ENCODE peak calls at places on chromosomes 16 and 17, in eight cellular contexts. E is GM23248, K is OCI-LY7, V is PC-3, W is osteoblast, Q is H9, O is GM12878, D is astrocyte. R is an unnamed sample. For H3K79me2 and H3K9me3, the result is how much of the 10 kb centered on the place peaks cover.

GRCh38 chr17:9003355-9004131 is 17.8 kb upstream of the NTN1 start:
- DNase-seq in E (peak), K (no peak), V (no peak), W (peak), Q (peak), O (no peak), D (no peak), R (no peak)

GRCh38 chr17:9611557-9611956 is 33.8 kb upstream of the USP43 start:
- DNase-seq in E (no peak), K (no peak), V (no peak), W (no peak), Q (no peak), O (no peak), D (no peak), R (no peak)

GRCh38 chr17:13734880-13735279 is 133.2 kb upstream of the HS3ST3A1 start:
- DNase-seq in E (no peak), K (no peak), V (no peak), W (no peak), Q (no peak), O (no peak), D (no peak), R (no peak)

GRCh38 chr17:47663997-47664941 is 14.6 kb downstream of the KPNB1 start:
- DNase-seq in E (peak), K (peak), V (peak), W (peak), Q (peak), O (peak), D (peak), R (peak)

GRCh38 chr17:17303010-17303846 is at the start of gene NT5M:
- DNase-seq in E (peak), K (peak), V (peak), W (peak), Q (peak), O (no peak), D (peak), R (peak)

GRCh38 chr16:20865420-20866126 is 34.6 kb downstream of the DCUN1D3 start:
- DNase-seq in E (peak), K (no peak), V (peak), W (peak), Q (no peak), O (peak), D (peak), R (no peak)

GRCh38 chr17:49436174-49436573 is 21.5 kb upstream of the PHB1 start:
- DNase-seq in E (no peak), K (no peak), V (no peak), W (no peak), Q (no peak), O (no peak), D (no peak), R (no peak)

GRCh38 chr17:42928714-42929496 is 28.3 kb downstream of the G6PC1 start:
- DNase-seq in E (peak), K (peak), V (peak), W (peak), Q (peak), O (peak), D (peak), R (peak)

GRCh38 chr17:60392845-60393702 is 1.1 kb upstream of the USP32 start:
- DNase-seq in E (peak), K (peak), V (peak), W (peak), Q (no peak), O (peak), D (peak), R (peak)

GRCh38 chr17:41812176-41813038 is at the start of gene FKBP10:
- DNase-seq in E (peak), K (peak), V (peak), W (peak), Q (peak), O (no peak), D (peak), R (peak)

GRCh38 chr16:28623172-28623711 is 13.4 kb upstream of the SULT1A1 start:
- DNase-seq in E (peak), K (peak), V (peak), W (peak), Q (peak), O (no peak), D (no peak), R (peak)

GRCh38 chr17:42347198-42347597 is 41.0 kb downstream of the STAT3 start:
- DNase-seq in E (peak), K (no peak), V (no peak), W (peak), Q (no peak), O (no peak), D (peak), R (no peak)

GRCh38 chr17:28613916-28614315 is at the start of gene RSKR:
- DNase-seq in E (peak), K (no peak), V (no peak), W (no peak), Q (no peak), O (no peak), D (no peak), R (no peak)

GRCh38 chr16:88759245-88759975 is 25.6 kb downstream of the PIEZO1 start:
- DNase-seq in E (no peak), K (no peak), V (no peak), W (no peak), Q (peak), O (no peak), D (no peak), R (peak)

GRCh38 chr17:82320140-82320840 is 2.9 kb upstream of the CD7 start:
- DNase-seq in E (no peak), K (no peak), V (no peak), W (peak), Q (no peak), O (no peak), D (no peak), R (no peak)

GRCh38 chr16:6483634-6484033 is 849.0 kb upstream of the RBFOX1 start:
- DNase-seq in E (no peak), K (no peak), V (no peak), W (no peak), Q (peak), O (no peak), D (no peak), R (no peak)

GRCh38 chr16:57477531-57478202 is 8.6 kb downstream of the DOK4 start:
- DNase-seq in E (no peak), K (no peak), V (no peak), W (no peak), Q (no peak), O (no peak), D (no peak), R (no peak)

GRCh38 chr16:55835578-55835977 is 2.7 kb upstream of the CES1 start:
- DNase-seq in E (no peak), K (no peak), V (no peak), W (no peak), Q (no peak), O (no peak), D (no peak), R (no peak)

GRCh38 chr17:39737761-39738567 is at the start of gene GRB7:
- DNase-seq in E (no peak), K (no peak), V (peak), W (peak), Q (peak), O (no peak), D (no peak), R (no peak)

GRCh38 chr17:7258731-7259554 is 3.3 kb downstream of the CLDN7 start:
- DNase-seq in E (peak), K (no peak), V (peak), W (peak), Q (no peak), O (no peak), D (no peak), R (no peak)

GRCh38 chr17:44928136-44928535 is 12.8 kb upstream of the GFAP start:
- DNase-seq in E (no peak), K (no peak), V (no peak), W (peak), Q (no peak), O (no peak), D (no peak), R (no peak)

GRCh38 chr17:9195346-9195870 is 174.1 kb downstream of the NTN1 start:
- DNase-seq in E (no peak), K (no peak), V (no peak), W (peak), Q (no peak), O (no peak), D (no peak), R (no peak)

GRCh38 chr16:49016461-49016860 is 265.2 kb downstream of the CBLN1 start:
- DNase-seq in E (no peak), K (no peak), V (no peak), W (no peak), Q (no peak), O (no peak), D (no peak), R (no peak)

GRCh38 chr17:73625975-73626706 is 18.1 kb downstream of the SDK2 start:
- DNase-seq in E (no peak), K (no peak), V (no peak), W (peak), Q (no peak), O (no peak), D (no peak), R (no peak)

GRCh38 chr16:50692999-50693781 is at the start of gene NOD2:
- DNase-seq in E (peak), K (no peak), V (no peak), W (peak), Q (peak), O (no peak), D (peak), R (no peak)

GRCh38 chr16:48173877-48174276 is 18.1 kb upstream of the ABCC12 start:
- DNase-seq in E (no peak), K (no peak), V (no peak), W (no peak), Q (no peak), O (no peak), D (no peak), R (no peak)

GRCh38 chr17:48484850-48485249 is 46.0 kb downstream of the HOXB1 start:
- DNase-seq in E (peak), K (no peak), V (peak), W (peak), Q (no peak), O (no peak), D (peak), R (no peak)

GRCh38 chr17:39679521-39680192 is 8.2 kb downstream of the PGAP3 start:
- DNase-seq in E (no peak), K (peak), V (no peak), W (peak), Q (no peak), O (no peak), D (no peak), R (no peak)

GRCh38 chr17:60311936-60312335 is 80.0 kb downstream of the USP32 start:
- DNase-seq in E (peak), K (no peak), V (no peak), W (no peak), Q (no peak), O (no peak), D (peak), R (no peak)

GRCh38 chr16:31874354-31875111 is 926 bp downstream of the ZNF267 start:
- DNase-seq in E (peak), K (peak), V (peak), W (peak), Q (no peak), O (peak), D (peak), R (peak)

GRCh38 chr17:79842656-79843474 is 3.6 kb upstream of the CBX4 start:
- DNase-seq in E (peak), K (no peak), V (peak), W (peak), Q (no peak), O (no peak), D (no peak), R (no peak)

DNA sequence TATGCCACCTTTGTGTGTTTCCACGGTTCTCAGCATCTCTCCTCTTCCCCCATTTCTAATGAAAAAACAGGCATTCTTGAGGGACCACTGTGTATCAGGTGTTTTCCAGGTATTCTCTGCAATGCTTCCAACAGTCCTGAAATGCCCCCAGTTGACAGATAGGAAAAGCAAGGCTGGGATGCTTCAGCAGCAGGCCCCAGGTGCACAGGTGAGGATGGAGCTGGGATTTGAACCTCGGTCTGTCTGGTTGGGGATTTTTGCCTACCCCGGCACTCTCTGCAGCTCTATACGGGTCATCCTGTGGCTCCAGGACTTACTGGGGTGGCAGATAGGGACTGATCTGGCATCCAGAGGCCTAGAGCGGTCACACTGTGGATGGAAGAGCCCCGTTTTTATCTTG is 180.5 kb upstream of the GSE1 start:
- DNase-seq in E (no peak), K (no peak), V (no peak), W (no peak), Q (no peak), O (no peak), D (no peak), R (no peak)
- H3K79me2 ChIP-seq in E (under half), K (under half), V (under half), W (under half), Q (under half), O (under half), D (under half), R (under half)

DNA sequence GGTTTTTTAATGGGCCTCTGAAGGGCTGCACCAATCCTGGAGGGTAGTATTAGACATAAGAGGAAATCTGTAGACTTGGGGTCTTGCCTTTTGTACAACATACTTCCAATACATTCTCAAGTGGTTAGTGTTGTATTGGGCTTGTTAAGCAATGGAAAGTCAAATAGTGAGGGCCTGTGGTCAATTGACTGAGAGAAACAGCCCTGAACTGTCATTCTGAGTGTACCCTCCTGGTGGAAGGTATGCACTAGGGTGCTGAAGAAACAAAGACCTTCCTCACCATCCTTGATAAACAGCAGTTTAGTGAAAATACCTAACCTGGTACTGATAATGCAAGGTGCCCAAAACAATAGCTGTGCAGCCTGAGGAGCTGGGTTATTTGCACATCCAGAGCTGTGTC is 22.2 kb downstream of the OR2C1 start:
- DNase-seq in E (no peak), K (no peak), V (no peak), W (no peak), Q (no peak), O (no peak), D (no peak), R (no peak)
- H3K9me3 ChIP-seq in E (under half), K (under half), V (under half), W (under half), Q (under half), O (under half), D (under half), R (under half)

GRCh38 chr16:14320406-14320805 is 249.3 kb downstream of the MRTFB start:
- DNase-seq in E (no peak), K (no peak), V (no peak), W (no peak), Q (no peak), O (no peak), D (no peak), R (no peak)

GRCh38 chr16:14321542-14321941 is 250.4 kb downstream of the MRTFB start:
- DNase-seq in E (no peak), K (no peak), V (no peak), W (no peak), Q (no peak), O (no peak), D (no peak), R (no peak)

GRCh38 chr16:14310519-14310991 is 239.4 kb downstream of the MRTFB start:
- DNase-seq in E (peak), K (peak), V (no peak), W (peak), Q (peak), O (peak), D (no peak), R (peak)

GRCh38 chr16:14314116-14314515 is 243.0 kb downstream of the MRTFB start:
- DNase-seq in E (no peak), K (no peak), V (no peak), W (no peak), Q (no peak), O (no peak), D (no peak), R (peak)

DNA sequence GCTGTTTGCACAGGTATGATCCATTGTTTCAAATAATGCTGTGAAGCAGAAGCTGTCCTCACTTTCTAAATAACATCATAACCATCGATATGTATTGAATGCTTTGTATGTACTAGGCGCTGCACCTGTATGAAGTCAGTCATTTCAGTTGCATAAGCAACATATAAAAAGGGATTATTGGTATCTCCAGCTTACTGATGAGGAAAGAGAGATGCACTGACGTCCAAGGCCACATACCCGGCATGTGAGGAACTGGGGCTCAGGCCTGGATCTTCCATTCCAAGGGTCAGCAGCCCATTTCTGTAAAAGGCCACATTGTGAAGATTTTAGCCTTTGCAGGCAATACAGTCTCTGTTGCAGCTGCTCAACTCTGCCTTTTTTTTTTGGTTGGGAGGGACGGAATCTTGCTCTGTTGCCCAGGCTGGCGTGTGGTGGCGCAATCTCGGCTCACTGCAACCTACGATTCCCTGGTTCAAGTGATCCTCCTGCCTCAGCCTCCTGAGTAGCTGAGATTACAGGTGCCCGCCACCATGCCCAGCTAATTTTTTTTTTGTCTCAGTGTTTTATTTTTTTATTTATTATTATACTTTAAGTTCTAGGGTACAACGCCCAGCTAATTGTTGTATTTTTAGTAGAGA is 244.7 kb downstream of the MRTFB start:
- DNase-seq in E (no peak), K (no peak), V (no peak), W (no peak), Q (no peak), O (no peak), D (no peak), R (no peak)
- H3K79me2 ChIP-seq in E (half or more), K (half or more), V (half or more), W (half or more), Q (under half), O (half or more), D (under half), R (half or more)

DNA sequence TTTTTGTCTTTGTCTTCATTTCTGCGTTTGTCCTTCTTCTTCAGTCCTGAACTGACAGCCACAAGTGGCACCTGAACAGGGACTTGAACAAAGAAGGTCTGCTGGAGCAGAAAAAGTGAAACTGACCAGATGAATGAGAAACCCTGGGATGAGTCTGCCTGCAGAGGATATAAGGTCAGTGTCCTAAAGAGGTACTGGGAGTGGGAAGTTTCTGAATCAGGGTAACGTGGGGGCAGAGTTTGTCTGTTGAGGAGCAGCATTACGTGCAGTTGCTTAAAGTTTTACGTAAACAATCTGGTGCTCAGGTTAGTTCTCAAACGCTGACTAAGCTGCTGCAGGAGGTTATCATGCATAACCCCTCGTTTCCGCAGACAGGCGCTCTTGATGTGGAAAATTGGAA is 2057.6 kb downstream of the TP53TG3F start:
- DNase-seq in E (no peak), K (no peak), V (no peak), W (no peak), Q (no peak), O (no peak), D (no peak), R (no peak)
- H3K9me3 ChIP-seq in E (under half), K (under half), V (under half), W (under half), Q (half or more), O (under half), D (under half), R (under half)

GRCh38 chr17:67836205-67836987 is 11.1 kb downstream of the BPTF start:
- DNase-seq in E (peak), K (no peak), V (peak), W (peak), Q (no peak), O (no peak), D (peak), R (no peak)
- H3K79me2 ChIP-seq in E (half or more), K (half or more), V (half or more), W (half or more), Q (half or more), O (half or more), D (half or more), R (half or more)

GRCh38 chr17:11490171-11490760 is 108.0 kb upstream of the DNAH9 start:
- DNase-seq in E (no peak), K (no peak), V (no peak), W (no peak), Q (no peak), O (no peak), D (no peak), R (no peak)

GRCh38 chr17:11488407-11488806 is 109.9 kb upstream of the DNAH9 start:
- DNase-seq in E (no peak), K (no peak), V (no peak), W (no peak), Q (no peak), O (no peak), D (no peak), R (no peak)

GRCh38 chr17:11493947-11494346 is 104.3 kb upstream of the DNAH9 start:
- DNase-seq in E (no peak), K (no peak), V (no peak), W (no peak), Q (peak), O (no peak), D (no peak), R (no peak)

GRCh38 chr17:11495616-11496015 is 102.7 kb upstream of the DNAH9 start:
- DNase-seq in E (no peak), K (no peak), V (no peak), W (no peak), Q (no peak), O (no peak), D (no peak), R (no peak)

DNA sequence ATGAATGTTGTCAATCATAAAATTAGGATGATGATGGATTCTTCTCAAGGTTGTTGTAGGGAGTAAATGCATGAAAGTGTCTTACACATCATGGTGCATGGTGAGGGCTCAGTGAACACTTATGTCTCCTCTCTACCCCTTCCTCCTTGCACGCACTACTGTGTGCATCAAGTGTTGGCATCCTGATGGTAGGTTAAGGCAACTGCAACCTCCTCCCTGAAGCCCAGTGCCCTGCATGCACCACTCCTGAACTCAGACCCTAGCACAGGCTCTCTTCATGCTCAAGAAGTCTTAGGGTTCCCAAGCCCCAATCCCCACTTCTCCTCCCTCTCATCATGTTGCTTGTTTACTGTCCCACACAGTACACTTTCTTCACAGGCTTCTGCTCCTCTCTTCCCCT is 105.8 kb upstream of the DNAH9 start:
- DNase-seq in E (no peak), K (no peak), V (no peak), W (no peak), Q (no peak), O (no peak), D (no peak), R (no peak)
- H3K9me3 ChIP-seq in E (under half), K (under half), V (under half), W (under half), Q (under half), O (under half), D (under half), R (under half)

DNA sequence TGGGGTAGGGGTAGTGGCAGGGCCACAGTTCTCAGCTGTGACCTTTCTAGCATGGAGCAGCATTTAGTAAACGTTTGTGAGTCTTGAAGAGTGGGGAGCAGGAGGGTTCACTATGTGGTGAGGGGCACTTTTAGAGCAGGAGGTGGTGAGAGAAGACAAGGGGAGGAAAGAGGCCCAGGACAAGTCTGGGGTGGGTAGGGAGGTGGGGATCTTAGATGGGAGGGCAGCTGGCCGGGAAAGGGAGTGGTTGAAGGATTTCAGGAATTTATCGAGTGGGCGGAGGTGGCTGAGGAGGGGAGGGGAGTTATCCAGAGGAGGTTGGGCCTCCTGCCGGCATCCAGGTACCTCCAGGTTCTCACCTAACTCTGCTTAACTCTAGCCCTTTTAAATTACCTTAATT is 1.9 kb downstream of the CLEC16A start:
- DNase-seq in E (no peak), K (no peak), V (no peak), W (no peak), Q (peak), O (no peak), D (peak), R (no peak)
- H3K79me2 ChIP-seq in E (half or more), K (half or more), V (half or more), W (half or more), Q (under half), O (half or more), D (half or more), R (under half)

R was measured in Karpas-422.